ENCODE peak calls at places on chromosome 10, in ten cellular contexts. S is nucleus accumbens; Z is spleen; X is tibial nerve; A is amygdala; W is left ventricle myocardium superior; R is NCI-H748 treated with DMSO at 0.1 percent for 48 hours; Q is stimulated activated CD4-positive, alpha-beta T cell treated with anti-CD3 and anti-CD28 coated beads, Interleukin-2, amount 100 ng/mL, for 24 hours; P is mucosa of gallbladder; N is T1000. E is an unnamed sample.

GRCh38 chr10:62498271-62498670 is 124.1 kb downstream of the ZNF365 start:
- DNase-seq in S (no peak), Z (no peak), X (no peak), A (no peak), W (no peak), R (no peak), Q (no peak), P (no peak), N (no peak), E (no peak)

GRCh38 chr10:69496352-69497234 is 45.3 kb downstream of the TSPAN15 start:
- DNase-seq in S (no peak), Z (peak), X (no peak), A (no peak), W (peak), R (no peak), Q (no peak), P (no peak), N (no peak), E (peak)

GRCh38 chr10:80473692-80474596 is 19.8 kb downstream of the TSPAN14 start:
- DNase-seq in S (no peak), Z (no peak), X (no peak), A (no peak), W (no peak), R (no peak), Q (no peak), P (no peak), N (no peak), E (no peak)

GRCh38 chr10:35342381-35342780 is 6.1 kb downstream of the CCNY start:
- DNase-seq in S (no peak), Z (no peak), X (no peak), A (no peak), W (no peak), R (no peak), Q (no peak), P (no peak), N (no peak), E (no peak)

GRCh38 chr10:7409732-7410168 is 1.1 kb downstream of the SFMBT2 start:
- DNase-seq in S (no peak), Z (no peak), X (no peak), A (no peak), W (no peak), R (no peak), Q (peak), P (no peak), N (no peak), E (peak)

GRCh38 chr10:34437897-34438296 is 377.2 kb downstream of the PARD3 start:
- DNase-seq in S (no peak), Z (no peak), X (no peak), A (no peak), W (peak), R (no peak), Q (no peak), P (no peak), N (no peak), E (no peak)

GRCh38 chr10:33630761-33631160 is 296.3 kb upstream of the NRP1 start:
- DNase-seq in S (no peak), Z (no peak), X (no peak), A (no peak), W (no peak), R (no peak), Q (no peak), P (no peak), N (no peak), E (no peak)

GRCh38 chr10:79392020-79392398 is 44.7 kb downstream of the PPIF start:
- DNase-seq in S (no peak), Z (peak), X (no peak), A (no peak), W (no peak), R (no peak), Q (no peak), P (no peak), N (no peak), E (no peak)

GRCh38 chr10:78973901-78974408 is 94.8 kb upstream of the ZMIZ1 start:
- DNase-seq in S (peak), Z (peak), X (peak), A (peak), W (peak), R (peak), Q (peak), P (peak), N (peak), E (peak)

GRCh38 chr10:13099666-13100348 is at the start of gene OPTN:
- DNase-seq in S (peak), Z (peak), X (peak), A (peak), W (peak), R (peak), Q (peak), P (peak), N (no peak), E (peak)

GRCh38 chr10:113987156-113987555 is 56.5 kb upstream of the ADRB1 start:
- DNase-seq in S (no peak), Z (no peak), X (no peak), A (no peak), W (no peak), R (no peak), Q (no peak), P (no peak), N (no peak), E (no peak)

GRCh38 chr10:3136763-3137611 is 35.6 kb downstream of the PITRM1 start:
- DNase-seq in S (peak), Z (peak), X (peak), A (peak), W (peak), R (no peak), Q (no peak), P (peak), N (no peak), E (peak)

GRCh38 chr10:90424730-90425129 is 433.1 kb downstream of the HTR7 start:
- DNase-seq in S (no peak), Z (no peak), X (no peak), A (no peak), W (no peak), R (no peak), Q (no peak), P (no peak), N (no peak), E (no peak)

GRCh38 chr10:97690138-97690537 is 3.1 kb upstream of the AVPI1 start:
- DNase-seq in S (no peak), Z (peak), X (no peak), A (no peak), W (no peak), R (no peak), Q (no peak), P (no peak), N (no peak), E (no peak)

GRCh38 chr10:91635401-91636400 is 2.8 kb upstream of the PPP1R3C start:
- DNase-seq in S (peak), Z (no peak), X (peak), A (no peak), W (no peak), R (peak), Q (peak), P (peak), N (peak), E (peak)

GRCh38 chr10:110209399-110209925 is 2.1 kb downstream of the MXI1 start:
- DNase-seq in S (peak), Z (peak), X (peak), A (peak), W (peak), R (peak), Q (peak), P (peak), N (no peak), E (peak)

GRCh38 chr10:77390481-77390891 is 247.1 kb downstream of the KCNMA1 start:
- DNase-seq in S (no peak), Z (no peak), X (no peak), A (no peak), W (no peak), R (no peak), Q (no peak), P (no peak), N (no peak), E (no peak)

GRCh38 chr10:45106257-45106856 is 105.6 kb downstream of the ZNF22 start:
- DNase-seq in S (no peak), Z (no peak), X (no peak), A (no peak), W (no peak), R (no peak), Q (no peak), P (no peak), N (no peak), E (no peak)

GRCh38 chr10:29828978-29829377 is 194.2 kb upstream of the SVIL start:
- DNase-seq in S (no peak), Z (no peak), X (no peak), A (no peak), W (no peak), R (no peak), Q (no peak), P (no peak), N (no peak), E (no peak)

GRCh38 chr10:102633282-102633681 is 11.0 kb upstream of the TRIM8 start:
- DNase-seq in S (no peak), Z (peak), X (no peak), A (no peak), W (peak), R (no peak), Q (peak), P (no peak), N (no peak), E (no peak)